ENCODE peak calls at places on chromosomes 2 and 18, in nine cellular contexts. Q is adrenal gland, V is omental fat pad, I is neural crest cell, W is sigmoid colon, L is GM12865, D is B cell, Z is OCI-LY7, H is RWPE2. A is an unnamed sample.

GRCh38 chr2:236177604-236177966 is 9.4 kb upstream of the GBX2 start:
- DNase-seq in Q (no peak), V (no peak), I (peak), W (peak), L (peak), D (peak), Z (no peak), H (no peak), A (no peak)

GRCh38 chr18:27412551-27412950 is 227.4 kb upstream of the CHST9 start:
- DNase-seq in Q (no peak), V (no peak), I (no peak), W (no peak), L (no peak), D (no peak), Z (no peak), H (no peak), A (no peak)

GRCh38 chr2:191441761-191442160 is 196.6 kb downstream of the MYO1B start:
- DNase-seq in Q (no peak), V (no peak), I (no peak), W (no peak), L (no peak), D (no peak), Z (no peak), H (no peak), A (no peak)

GRCh38 chr18:53698907-53699306 is 525.6 kb downstream of the MBD2 start:
- DNase-seq in Q (no peak), V (no peak), I (peak), W (no peak), L (peak), D (no peak), Z (peak), H (no peak), A (no peak)

GRCh38 chr2:65800998-65801397 is 368.6 kb upstream of the SPRED2 start:
- DNase-seq in Q (no peak), V (no peak), I (no peak), W (no peak), L (peak), D (no peak), Z (no peak), H (no peak), A (no peak)

GRCh38 chr2:72036173-72036545 is 111.5 kb downstream of the CYP26B1 start:
- DNase-seq in Q (no peak), V (no peak), I (no peak), W (no peak), L (no peak), D (no peak), Z (no peak), H (no peak), A (no peak)

GRCh38 chr18:79693561-79694205 is 14.1 kb downstream of the CTDP1 start:
- DNase-seq in Q (no peak), V (no peak), I (no peak), W (peak), L (no peak), D (no peak), Z (no peak), H (no peak), A (no peak)

GRCh38 chr2:16058256-16058655 is 117.9 kb downstream of the MYCN start:
- DNase-seq in Q (no peak), V (no peak), I (no peak), W (no peak), L (peak), D (no peak), Z (no peak), H (no peak), A (no peak)

GRCh38 chr18:54023471-54023870 is 201.0 kb downstream of the MBD2 start:
- DNase-seq in Q (no peak), V (no peak), I (no peak), W (no peak), L (peak), D (no peak), Z (no peak), H (no peak), A (no peak)

GRCh38 chr18:48937869-48938750 is 12.7 kb downstream of the SMAD7 start:
- DNase-seq in Q (no peak), V (no peak), I (no peak), W (no peak), L (no peak), D (no peak), Z (no peak), H (no peak), A (no peak)

GRCh38 chr2:196278491-196278911 is 107.1 kb upstream of the STK17B start:
- DNase-seq in Q (no peak), V (no peak), I (no peak), W (no peak), L (no peak), D (no peak), Z (no peak), H (no peak), A (no peak)

GRCh38 chr2:196279496-196279895 is 108.1 kb upstream of the STK17B start:
- DNase-seq in Q (no peak), V (no peak), I (no peak), W (no peak), L (no peak), D (no peak), Z (no peak), H (no peak), A (no peak)

GRCh38 chr2:196276421-196276820 is 105.0 kb upstream of the STK17B start:
- DNase-seq in Q (no peak), V (no peak), I (no peak), W (no peak), L (no peak), D (no peak), Z (peak), H (no peak), A (no peak)

GRCh38 chr2:196275646-196276352 is 104.4 kb upstream of the STK17B start:
- DNase-seq in Q (no peak), V (no peak), I (no peak), W (no peak), L (no peak), D (no peak), Z (peak), H (no peak), A (no peak)

DNA sequence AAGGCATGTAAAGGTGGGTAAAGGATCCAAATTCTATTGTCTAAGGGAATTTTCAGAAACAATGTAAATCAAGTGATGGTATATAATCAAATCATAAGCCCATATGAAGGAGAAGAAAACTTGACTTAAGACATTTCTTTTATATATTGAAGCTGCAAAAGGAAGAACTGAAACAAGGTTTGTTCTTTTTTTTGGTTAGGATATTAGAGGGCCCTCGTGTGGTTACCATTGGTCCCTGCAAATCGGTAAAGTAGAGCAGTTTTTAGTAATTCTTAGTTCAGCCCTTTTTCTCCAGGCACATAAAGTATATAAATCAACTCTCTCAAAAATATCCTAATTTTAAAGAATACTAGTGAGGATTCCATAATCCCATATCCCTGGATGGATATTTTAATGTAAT is 105.6 kb upstream of the STK17B start:
- DNase-seq in Q (no peak), V (no peak), I (no peak), W (no peak), L (peak), D (peak), Z (peak), H (no peak), A (no peak)
- TF ChIP-seq CTCF in Q (peak), V (no peak), I (peak), W (peak), L (peak), D (peak), Z (peak), H (peak), A (peak)

GRCh38 chr18:69943021-69943420 is 4.7 kb downstream of the CD226 start:
- DNase-seq in Q (no peak), V (no peak), I (no peak), W (no peak), L (peak), D (no peak), Z (no peak), H (no peak), A (no peak)
- TF ChIP-seq CTCF in Q (no peak), V (no peak), I (no peak), W (no peak), L (peak), D (no peak), Z (peak), H (peak), A (no peak)

DNA sequence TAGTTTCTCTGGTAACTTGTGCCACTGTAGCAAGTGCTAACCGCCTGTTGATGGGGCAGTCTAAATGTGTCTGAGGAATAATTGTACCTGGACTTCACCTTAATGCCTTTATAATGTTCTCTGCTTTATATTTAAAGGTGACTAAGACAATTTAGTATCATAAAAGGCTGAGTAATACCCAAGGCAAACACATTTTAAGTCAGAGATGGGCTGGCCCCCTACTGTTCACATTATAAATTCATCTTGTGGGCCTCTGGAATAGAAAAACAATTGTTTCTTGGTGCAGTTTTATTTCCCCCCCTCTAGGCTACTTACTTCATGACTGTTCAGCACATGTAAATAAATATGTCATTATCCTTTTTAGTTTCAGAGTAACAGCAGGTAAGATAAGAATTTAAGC is 559.3 kb upstream of the PIK3C3 start:
- DNase-seq in Q (no peak), V (no peak), I (no peak), W (no peak), L (no peak), D (no peak), Z (no peak), H (no peak), A (no peak)
- TF ChIP-seq CTCF in Q (no peak), V (no peak), I (peak), W (no peak), L (no peak), D (no peak), Z (no peak), H (peak), A (peak)

DNA sequence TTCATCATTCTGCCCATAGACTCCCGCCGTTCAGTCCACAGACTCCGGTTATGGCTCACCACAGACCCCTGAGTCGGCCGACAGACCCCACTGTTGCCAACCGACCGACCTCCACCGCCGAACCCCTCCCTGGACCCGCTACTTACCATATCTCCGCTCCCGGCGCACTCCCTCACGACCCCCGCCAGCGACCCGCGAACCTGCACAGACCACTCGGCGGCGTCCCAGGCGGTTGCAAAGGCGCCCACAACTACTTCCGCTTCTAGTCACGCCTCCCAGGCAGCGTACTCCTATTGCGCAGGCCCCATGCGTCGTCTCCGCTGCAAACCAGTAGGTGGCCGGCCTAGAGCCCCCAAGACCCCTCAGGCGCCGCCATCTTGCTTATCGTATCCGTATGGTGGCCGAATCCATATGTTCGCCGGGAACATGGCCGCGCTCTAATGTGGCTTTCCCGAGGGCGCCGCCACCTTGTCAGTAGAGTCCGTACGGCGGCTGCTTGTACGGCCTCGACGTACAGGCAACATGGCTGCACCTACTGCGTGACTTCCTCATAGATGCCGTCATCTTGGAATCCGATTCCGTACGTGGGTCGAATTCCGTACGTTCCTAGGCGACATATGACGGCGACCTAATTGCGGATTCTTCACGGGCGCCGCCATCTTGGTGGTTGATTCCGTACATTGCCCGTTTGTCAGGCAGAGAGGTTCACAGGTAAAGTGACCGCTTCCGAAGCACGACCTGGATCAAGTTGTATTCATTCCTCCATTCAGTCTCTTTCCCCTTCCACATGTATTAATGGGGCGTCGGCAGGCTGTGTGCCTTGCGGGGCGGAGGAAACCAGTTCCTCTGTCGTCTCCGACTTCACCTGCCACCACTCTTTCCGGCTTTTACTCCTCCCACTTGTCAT is at the start of gene CXXC1:
- DNase-seq in Q (peak), V (peak), I (peak), W (peak), L (peak), D (peak), Z (peak), H (peak), A (peak)
- TF ChIP-seq CTCF in Q (peak), V (no peak), I (peak), W (peak), L (peak), D (peak), Z (peak), H (peak), A (peak)

A was measured in mesothelial cell of epicardium.